ENCODE peak calls at places on chromosomes 1 and 21, in six cellular contexts. S, Z, H, N, W and K are unnamed samples.
A peak's percentile ranks its signal among the peaks of the same experiment; 100 is the strongest.

GRCh38 chr1:16296643-16297042 is 55.6 kb downstream of the FBXO42 start:
- DNase-seq in S (no peak), Z (no peak), H (no peak), N (no peak), W (no peak), K (no peak)

GRCh38 chr1:225987491-225988316 is 11.4 kb downstream of the SDE2 start:
- DNase-seq in S (no peak), Z (no peak), H (no peak), N (peak; percentile 73), W (no peak), K (peak; percentile 59)

GRCh38 chr1:172906778-172907592 is 143.8 kb downstream of the TNFSF18 start:
- DNase-seq in S (no peak), Z (no peak), H (no peak), N (peak; percentile 76), W (no peak), K (peak; percentile 80)

GRCh38 chr1:208595745-208596144 is 351.6 kb upstream of the PLXNA2 start:
- DNase-seq in S (no peak), Z (no peak), H (no peak), N (peak; percentile 18), W (no peak), K (peak; percentile 8)

GRCh38 chr1:244077473-244078220 is 26.6 kb downstream of the ZBTB18 start:
- DNase-seq in S (no peak), Z (no peak), H (no peak), N (no peak), W (peak; percentile 72), K (no peak)

GRCh38 chr1:112423207-112423606 is 27.2 kb downstream of the CTTNBP2NL start:
- DNase-seq in S (no peak), Z (no peak), H (no peak), N (no peak), W (no peak), K (no peak)

GRCh38 chr1:247385283-247385682 is 30.7 kb upstream of the NLRP3 start:
- DNase-seq in S (no peak), Z (no peak), H (no peak), N (no peak), W (no peak), K (no peak)

GRCh38 chr1:53266038-53266437 is 27.7 kb upstream of the MAGOH start:
- DNase-seq in S (no peak), Z (no peak), H (no peak), N (peak; percentile 5), W (no peak), K (peak; percentile 20)

GRCh38 chr1:54861070-54861761 is 25.8 kb downstream of the DHCR24 start:
- DNase-seq in S (no peak), Z (no peak), H (no peak), N (no peak), W (no peak), K (no peak)

GRCh38 chr1:30111431-30111830 is 612.0 kb downstream of the MATN1 start:
- DNase-seq in S (peak; percentile 57), Z (peak; percentile 39), H (peak; percentile 27), N (peak; percentile 56), W (peak; percentile 67), K (peak; percentile 27)

GRCh38 chr1:84698718-84699117 is 8.5 kb upstream of the SSX2IP start:
- DNase-seq in S (no peak), Z (no peak), H (no peak), N (peak; percentile 90), W (no peak), K (peak; percentile 93)

GRCh38 chr1:28449904-28450303 is 55.9 kb upstream of the RCC1 start:
- DNase-seq in S (no peak), Z (no peak), H (no peak), N (no peak), W (no peak), K (peak; percentile 88)

GRCh38 chr1:42877380-42877779 is 31.0 kb downstream of the ZNF691 start:
- DNase-seq in S (no peak), Z (no peak), H (no peak), N (no peak), W (no peak), K (no peak)

GRCh38 chr1:159940006-159940620 is 5.3 kb downstream of the IGSF9 start:
- DNase-seq in S (no peak), Z (no peak), H (no peak), N (no peak), W (no peak), K (no peak)

GRCh38 chr1:111738436-111739221 is 566 bp downstream of the INKA2 start:
- DNase-seq in S (peak; percentile 65), Z (peak; percentile 73), H (peak; percentile 69), N (peak; percentile 71), W (peak; percentile 88), K (peak; percentile 81)

GRCh38 chr1:28595412-28596191 is 3.5 kb downstream of the RAB42 start:
- DNase-seq in S (no peak), Z (no peak), H (no peak), N (no peak), W (no peak), K (no peak)

GRCh38 chr1:183165456-183165855 is 20.6 kb upstream of the LAMC2 start:
- DNase-seq in S (no peak), Z (no peak), H (no peak), N (no peak), W (no peak), K (peak; percentile 60)

GRCh38 chr1:118144777-118145176 is 40.3 kb downstream of the SPAG17 start:
- DNase-seq in S (no peak), Z (no peak), H (no peak), N (peak; percentile 39), W (no peak), K (no peak)

GRCh38 chr1:24954022-24954421 is 23.9 kb upstream of the RUNX3 start:
- DNase-seq in S (no peak), Z (no peak), H (no peak), N (no peak), W (no peak), K (no peak)

GRCh38 chr1:10941891-10942541 is 70.4 kb upstream of the TARDBP start:
- DNase-seq in S (peak; percentile 73), Z (peak; percentile 65), H (peak; percentile 67), N (peak; percentile 39), W (no peak), K (no peak)

GRCh38 chr1:211623510-211623909 is 44.5 kb upstream of the SLC30A1 start:
- DNase-seq in S (no peak), Z (no peak), H (no peak), N (no peak), W (no peak), K (no peak)

GRCh38 chr1:25890249-25891034 is 14.9 kb upstream of the PAQR7 start:
- DNase-seq in S (peak; percentile 72), Z (no peak), H (peak; percentile 82), N (peak; percentile 59), W (peak; percentile 91), K (peak; percentile 98)

GRCh38 chr21:24759348-24760118 is 847.7 kb downstream of the MRPL39 start:
- DNase-seq in S (no peak), Z (no peak), H (no peak), N (peak; percentile 27), W (no peak), K (no peak)

GRCh38 chr1:9315411-9316079 is 22.9 kb downstream of the SPSB1 start:
- DNase-seq in S (no peak), Z (no peak), H (no peak), N (peak; percentile 78), W (no peak), K (peak; percentile 69)

GRCh38 chr1:100219879-100220278 is 29.8 kb downstream of the DBT start:
- DNase-seq in S (no peak), Z (no peak), H (no peak), N (peak; percentile 11), W (no peak), K (peak; percentile 34)

GRCh38 chr1:235624751-235625192 is 24.8 kb downstream of the GNG4 start:
- DNase-seq in S (no peak), Z (no peak), H (no peak), N (peak; percentile 60), W (no peak), K (no peak)

GRCh38 chr1:64469614-64469976 is 334 bp upstream of the CACHD1 start:
- DNase-seq in S (no peak), Z (no peak), H (peak; percentile 28), N (peak; percentile 8), W (no peak), K (peak; percentile 26)

GRCh38 chr21:14120091-14120734 is 90.5 kb downstream of the LIPI start:
- DNase-seq in S (peak; percentile 49), Z (no peak), H (peak; percentile 53), N (no peak), W (no peak), K (peak; percentile 15)

DNA sequence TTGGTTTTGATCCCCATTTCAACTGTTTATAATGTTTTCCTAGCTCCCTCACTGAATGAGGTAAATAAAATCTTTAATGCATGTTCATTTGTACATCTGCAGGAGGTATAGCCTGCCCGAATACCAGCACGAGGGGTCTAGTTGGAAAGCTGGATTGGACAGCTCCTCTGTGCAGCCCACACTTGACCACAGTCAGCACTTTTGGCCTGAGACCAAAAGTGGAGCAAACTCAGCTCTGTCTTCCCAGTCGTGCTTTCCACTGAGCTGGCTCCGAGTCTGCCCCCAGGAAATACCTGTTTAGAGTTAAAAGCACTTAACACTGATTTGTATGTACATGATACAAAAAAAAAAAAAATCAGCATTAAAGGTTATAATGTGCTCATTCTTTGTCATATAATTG is 224.4 kb downstream of the DSCAM start:
- DNase-seq in S (no peak), Z (no peak), H (no peak), N (no peak), W (no peak), K (no peak)
- TF ChIP-seq CTCF in S (no peak), Z (no peak), H (no peak), N (no peak), W (no peak), K (no peak)

DNA sequence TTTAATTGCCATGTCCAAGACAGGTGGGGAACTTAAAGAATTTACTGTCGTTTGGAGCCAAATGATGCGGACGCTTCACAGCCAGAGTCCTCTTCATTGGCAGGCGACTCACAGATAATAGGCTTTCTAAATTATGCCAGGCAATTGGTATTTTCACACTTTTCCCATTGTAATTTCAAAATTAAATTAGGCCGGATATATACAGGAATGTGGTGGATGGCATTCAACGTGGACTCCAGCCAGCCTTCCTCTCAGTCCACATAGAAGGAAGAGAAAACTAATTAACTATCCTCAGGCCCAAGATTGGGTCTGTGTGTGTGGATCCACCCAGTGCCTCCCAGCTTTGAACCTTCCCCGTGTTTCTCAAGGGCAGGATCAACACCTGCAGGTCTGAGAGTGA is 278.3 kb downstream of the AJAP1 start:
- DNase-seq in S (no peak), Z (no peak), H (no peak), N (no peak), W (no peak), K (no peak)
- H3K36me3 ChIP-seq in S (no peaks in the 10 kb centered on the region), Z (no peaks in the 10 kb centered on the region), H (no peaks in the 10 kb centered on the region), N (no peaks in the 10 kb centered on the region), W (no peaks in the 10 kb centered on the region), K (no peaks in the 10 kb centered on the region)

GRCh38 chr1:36883315-36883949 is 150.9 kb downstream of the GRIK3 start:
- DNase-seq in S (peak; percentile 5), Z (no peak), H (peak; percentile 9), N (no peak), W (no peak), K (no peak)
- H3K4me3 ChIP-seq in S (no peak overlapping the region), Z (no peak overlapping the region), H (no peak overlapping the region), N (no peak overlapping the region), W (no peak overlapping the region), K (no peak overlapping the region)

DNA sequence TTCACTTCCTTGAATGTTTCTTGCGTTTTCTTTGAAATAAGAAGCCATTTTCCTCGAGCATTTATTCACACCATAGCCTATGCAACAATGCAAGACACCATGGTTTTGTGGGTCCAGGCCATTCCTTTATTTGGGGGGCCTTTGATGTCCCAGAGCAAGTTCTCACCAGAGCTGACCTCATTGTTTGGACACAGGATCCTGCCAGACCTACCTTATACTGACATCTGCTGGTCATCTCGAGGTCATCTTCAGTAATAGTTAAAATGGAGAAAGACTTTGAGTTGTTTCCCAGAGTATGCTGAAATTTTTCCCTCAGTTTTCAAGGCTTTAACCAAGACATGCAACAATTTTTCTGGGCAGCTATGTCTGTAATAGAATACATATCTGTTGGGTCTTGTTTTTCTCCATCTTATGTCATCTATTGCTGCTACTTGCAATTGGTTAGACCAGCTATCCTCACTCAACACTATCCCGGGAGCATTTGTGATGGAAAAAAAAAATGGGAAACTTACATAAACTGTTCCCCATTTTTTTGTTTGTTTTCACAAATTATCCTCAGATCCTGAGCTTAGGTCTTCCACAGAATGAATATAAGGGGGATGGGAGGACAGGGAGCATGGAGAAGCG is 34.0 kb upstream of the BACE2 start:
- DNase-seq in S (no peak), Z (no peak), H (no peak), N (peak; percentile 52), W (peak; percentile 1), K (peak; percentile 47)
- TF ChIP-seq CTCF in S (peak; percentile 36), Z (peak; percentile 45), H (no peak), N (peak; percentile 43), W (peak; percentile 37), K (peak; percentile 65)